ENCODE peak calls at places on chromosomes 16 and 17, in six cellular contexts. U is upper lobe of left lung, Q is gastrocnemius medialis, T is choroid plexus epithelial cell, R is cardiac fibroblast, B is GM23248. Y is an unnamed sample.

GRCh38 chr17:41973457-41973856 is 6.9 kb downstream of the CNP start:
- DNase-seq in U (no peak), Q (peak; percentile 30), T (no peak), R (no peak), B (no peak), Y (no peak)

GRCh38 chr16:16093625-16094332 is 129.5 kb downstream of the ABCC6 start:
- DNase-seq in U (no peak), Q (no peak), T (no peak), R (no peak), B (no peak), Y (no peak)

GRCh38 chr17:68955181-68955841 is at the start of gene ABCA8:
- DNase-seq in U (peak; percentile 28), Q (no peak), T (peak; percentile 89), R (peak; percentile 84), B (peak; percentile 81), Y (no peak)

GRCh38 chr17:14793237-14793636 is 471.9 kb downstream of the PMP22 start:
- DNase-seq in U (no peak), Q (no peak), T (peak; percentile 29), R (peak; percentile 66), B (peak; percentile 69), Y (no peak)

GRCh38 chr17:19410875-19411291 is at the start of gene RNF112:
- DNase-seq in U (no peak), Q (no peak), T (peak; percentile 26), R (peak; percentile 11), B (peak; percentile 82), Y (no peak)

GRCh38 chr17:81910840-81911276 is 341 bp downstream of the PCYT2 start:
- DNase-seq in U (no peak), Q (no peak), T (no peak), R (no peak), B (peak; percentile 55), Y (no peak)

GRCh38 chr17:76166906-76167305 is 25.9 kb upstream of the FOXJ1 start:
- DNase-seq in U (no peak), Q (no peak), T (no peak), R (no peak), B (no peak), Y (no peak)

GRCh38 chr17:28854457-28855382 is at the start of gene ERAL1:
- DNase-seq in U (peak; percentile 90), Q (peak; percentile 81), T (peak; percentile 90), R (peak; percentile 87), B (peak; percentile 97), Y (peak; percentile 93)

GRCh38 chr17:75440738-75441448 is 15.5 kb upstream of the TMEM94 start:
- DNase-seq in U (no peak), Q (no peak), T (peak; percentile 53), R (peak; percentile 56), B (no peak), Y (no peak)

GRCh38 chr17:79401704-79402075 is 209.2 kb downstream of the RBFOX3 start:
- DNase-seq in U (no peak), Q (no peak), T (no peak), R (no peak), B (no peak), Y (no peak)
- H3K4me3 ChIP-seq in U (no peak overlapping the region), Q (no peak overlapping the region), T (no peak overlapping the region), R (no peak overlapping the region), B (no peak overlapping the region), Y (no peak overlapping the region)

DNA sequence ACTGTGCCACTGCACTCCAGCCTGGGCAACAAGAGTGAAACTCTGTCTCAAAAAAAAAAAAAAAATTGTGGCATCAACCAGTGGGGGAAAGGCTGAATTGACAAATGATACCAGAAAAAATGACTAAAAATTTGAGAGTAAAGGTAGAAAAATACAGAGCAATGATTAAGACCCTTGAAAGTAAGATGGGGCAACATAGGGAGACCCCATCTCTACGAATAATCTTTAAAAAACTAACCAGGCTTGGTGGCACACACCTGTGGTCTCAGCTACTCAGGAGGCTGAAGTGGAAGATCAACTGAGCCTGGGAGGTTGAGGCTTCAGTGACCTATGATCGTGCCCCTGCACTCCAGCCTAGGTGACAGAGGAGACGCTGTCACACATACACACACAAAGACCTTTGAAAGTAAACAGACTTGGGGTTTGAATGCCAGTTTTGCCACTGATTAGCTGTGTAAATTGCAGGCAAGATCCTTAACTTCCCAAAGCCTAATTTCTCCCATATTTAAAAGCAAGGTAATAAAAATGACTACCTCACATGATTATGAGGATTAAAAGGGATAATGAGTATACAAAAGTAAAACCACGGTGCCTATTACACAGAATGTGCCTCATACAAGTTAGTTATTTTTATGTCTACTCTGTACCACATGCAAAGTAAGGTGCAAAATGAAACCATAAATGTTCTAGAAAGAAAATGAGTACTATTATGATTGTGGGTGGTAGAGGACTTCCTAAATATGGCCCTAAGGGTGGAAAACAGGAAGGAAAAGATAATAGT is 21.7 kb upstream of the PAFAH1B1 start:
- DNase-seq in U (no peak), Q (no peak), T (no peak), R (no peak), B (no peak), Y (no peak)
- H3K4me3 ChIP-seq in U (no peak overlapping the region), Q (no peak overlapping the region), T (no peak overlapping the region), R (no peak overlapping the region), B (no peak overlapping the region), Y (no peak overlapping the region)

GRCh38 chr17:38702166-38702899 is 2.7 kb upstream of the MLLT6 start:
- DNase-seq in U (peak; percentile 87), Q (peak; percentile 88), T (peak; percentile 78), R (peak; percentile 84), B (peak; percentile 92), Y (peak; percentile 93)
- H3K4me3 ChIP-seq in U (peak overlapping the region; percentile 97), Q (peak overlapping the region; percentile 74), T (peak overlapping the region; percentile 67), R (peak overlapping the region; percentile 71), B (peak overlapping the region; percentile 90), Y (peak overlapping the region; percentile 80)

DNA sequence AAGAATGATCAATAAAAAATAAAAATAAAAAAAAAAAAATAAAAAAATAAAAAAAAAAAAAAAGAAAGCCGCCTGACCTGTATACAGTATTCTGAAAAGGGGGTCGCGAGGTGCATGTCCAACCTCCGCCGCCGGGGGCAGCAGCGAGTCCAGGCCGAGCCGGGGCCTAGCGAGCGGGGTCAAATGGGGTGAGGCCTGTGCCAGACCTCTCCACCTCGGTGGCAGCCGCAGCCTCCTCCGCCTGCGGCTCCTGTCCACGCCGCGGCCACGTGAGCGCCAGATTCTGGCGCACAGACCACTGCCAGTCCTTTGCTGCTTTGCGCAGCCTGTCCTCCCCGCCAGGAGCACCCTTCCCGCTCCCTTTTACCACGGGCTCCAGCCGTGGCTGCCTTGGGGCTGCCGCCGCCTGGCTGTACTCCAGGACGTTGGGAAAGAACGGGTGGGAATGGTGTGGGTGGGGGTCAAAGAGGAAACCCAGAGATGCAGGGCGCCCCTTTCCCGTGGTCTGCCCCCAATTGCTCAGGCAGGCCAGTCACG is 2.4 kb upstream of the BCKDK start:
- DNase-seq in U (peak; percentile 92), Q (peak; percentile 96), T (peak; percentile 49), R (peak; percentile 66), B (peak; percentile 81), Y (peak; percentile 90)
- H3K4me3 ChIP-seq in U (peak overlapping the region; percentile 5), Q (peak overlapping the region; percentile 39), T (peak overlapping the region; percentile 16), R (no peak overlapping the region), B (no peak overlapping the region), Y (no peak overlapping the region)

Y was measured in NB4.